ENCODE peak calls at places on chromosomes 13 and 19, in five cellular contexts. One of them, this sample, is unnamed.
A peak's percentile ranks its signal among the peaks of the same experiment; 100 is the strongest.

GRCh38 chr13:50292082-50292481 is 276.8 kb downstream of the KCNRG start:
- DNase-seq in CD8-positive, alpha-beta T cell: no peak
- DNase-seq in retina: no peak
- DNase-seq in RCC 7860: no peak
- DNase-seq in IMR-90: no peak
- DNase-seq in this sample: no peak

GRCh38 chr13:85710545-85710944 is 88.7 kb downstream of the SLITRK6 start:
- DNase-seq in CD8-positive, alpha-beta T cell: no peak
- DNase-seq in retina: no peak
- DNase-seq in RCC 7860: no peak
- DNase-seq in IMR-90: no peak
- DNase-seq in this sample: no peak

GRCh38 chr13:51584731-51585191 is 499 bp downstream of the WDFY2 start:
- DNase-seq in CD8-positive, alpha-beta T cell: peak; percentile 58
- DNase-seq in retina: peak; percentile 93
- DNase-seq in RCC 7860: peak; percentile 23
- DNase-seq in IMR-90: peak; percentile 37
- DNase-seq in this sample: peak; percentile 74

GRCh38 chr13:112928958-112929777 is 39.8 kb upstream of the MCF2L start:
- DNase-seq in CD8-positive, alpha-beta T cell: no peak
- DNase-seq in retina: no peak
- DNase-seq in RCC 7860: no peak
- DNase-seq in IMR-90: peak; percentile 28
- DNase-seq in this sample: no peak

GRCh38 chr13:66859934-66860867 is 369.9 kb downstream of the PCDH9 start:
- DNase-seq in CD8-positive, alpha-beta T cell: no peak
- DNase-seq in retina: peak; percentile 51
- DNase-seq in RCC 7860: no peak
- DNase-seq in IMR-90: peak; percentile 2
- DNase-seq in this sample: no peak

GRCh38 chr19:14563989-14564650 is 7.7 kb downstream of the NDUFB7 start:
- DNase-seq in CD8-positive, alpha-beta T cell: no peak
- DNase-seq in retina: no peak
- DNase-seq in RCC 7860: no peak
- DNase-seq in IMR-90: no peak
- DNase-seq in this sample: peak; percentile 89

GRCh38 chr13:77000475-77000874 is 8.6 kb downstream of the CLN5 start:
- DNase-seq in CD8-positive, alpha-beta T cell: no peak
- DNase-seq in retina: no peak
- DNase-seq in RCC 7860: no peak
- DNase-seq in IMR-90: no peak
- DNase-seq in this sample: no peak

GRCh38 chr19:50573741-50574461 is 5.7 kb upstream of the LRRC4B start:
- DNase-seq in CD8-positive, alpha-beta T cell: no peak
- DNase-seq in retina: no peak
- DNase-seq in RCC 7860: no peak
- DNase-seq in IMR-90: no peak
- DNase-seq in this sample: no peak

GRCh38 chr19:27679905-27680304 is 1533.0 kb downstream of the UQCRFS1 start:
- DNase-seq in CD8-positive, alpha-beta T cell: no peak
- DNase-seq in retina: no peak
- DNase-seq in RCC 7860: no peak
- DNase-seq in IMR-90: no peak
- DNase-seq in this sample: no peak

GRCh38 chr19:55552206-55552605 is 6.9 kb upstream of the SBK3 start:
- DNase-seq in CD8-positive, alpha-beta T cell: no peak
- DNase-seq in retina: no peak
- DNase-seq in RCC 7860: no peak
- DNase-seq in IMR-90: no peak
- DNase-seq in this sample: no peak

GRCh38 chr19:19822148-19822429 is 539 bp upstream of the ZNF506 start:
- DNase-seq in CD8-positive, alpha-beta T cell: no peak
- DNase-seq in retina: no peak
- DNase-seq in RCC 7860: no peak
- DNase-seq in IMR-90: no peak
- DNase-seq in this sample: no peak

GRCh38 chr13:46369506-46370268 is 17.4 kb downstream of the RUBCNL start:
- DNase-seq in CD8-positive, alpha-beta T cell: no peak
- DNase-seq in retina: no peak
- DNase-seq in RCC 7860: no peak
- DNase-seq in IMR-90: peak; percentile 68
- DNase-seq in this sample: no peak